ENCODE peak calls at places on chromosome 3, in nine cellular contexts. H is uterus, L is IMR-90, N is right lobe of liver, K is GM12891, F is tibial nerve, X is H1, B is esophagus squamous epithelium, M is HCT116. O is an unnamed sample.
A peak's percentile ranks its signal among the peaks of the same experiment; 100 is the strongest.

GRCh38 chr3:75180235-75180944 is 483.7 kb upstream of the FRG2C start:
- DNase-seq in H (no peak), N (no peak), F (no peak), L (no peak), B (no peak), X (no peak), K (no peak), M (no peak), O (no peak)

GRCh38 chr3:71973337-71974030 is 188.5 kb upstream of the PROK2 start:
- DNase-seq in B (no peak), H (no peak), K (no peak), L (no peak), X (no peak), M (no peak), F (no peak), N (no peak), O (no peak)

GRCh38 chr3:193594946-193595689 is 2.1 kb downstream of the OPA1 start:
- DNase-seq in X (no peak), L (peak; percentile 23), H (no peak), K (no peak), N (no peak), F (no peak), B (no peak), M (no peak), O (no peak)

GRCh38 chr3:48759071-48759470 is 42.0 kb upstream of the IP6K2 start:
- DNase-seq in F (no peak), X (no peak), H (no peak), M (no peak), B (no peak), L (no peak), K (no peak), N (no peak), O (no peak)

GRCh38 chr3:119104031-119104430 is 41.9 kb upstream of the TEX55 start:
- DNase-seq in L (no peak), F (no peak), M (no peak), B (no peak), K (no peak), H (no peak), N (no peak), X (no peak), O (no peak)

GRCh38 chr3:124600765-124601164 is 129.5 kb upstream of the UMPS start:
- DNase-seq in X (no peak), B (no peak), L (no peak), M (no peak), K (no peak), F (no peak), H (no peak), N (no peak), O (no peak)

GRCh38 chr3:178880274-178880673 is 191.3 kb downstream of the ZMAT3 start:
- DNase-seq in B (no peak), X (no peak), N (no peak), H (no peak), K (no peak), F (no peak), L (no peak), M (no peak), O (no peak)

GRCh38 chr3:59388555-59389280 is 338.9 kb upstream of the CFAP20DC start:
- DNase-seq in H (no peak), F (no peak), B (no peak), M (no peak), N (no peak), K (no peak), L (no peak), X (no peak), O (no peak)

GRCh38 chr3:56322862-56323261 is 145.4 kb downstream of the ERC2 start:
- DNase-seq in X (no peak), F (no peak), K (no peak), N (no peak), M (no peak), H (no peak), L (no peak), B (no peak), O (no peak)

GRCh38 chr3:110846971-110847370 is 224.6 kb upstream of the NECTIN3 start:
- DNase-seq in M (no peak), N (no peak), B (no peak), K (no peak), X (no peak), F (no peak), L (no peak), H (no peak), O (no peak)

GRCh38 chr3:101532783-101533602 is 20.0 kb upstream of the SENP7 start:
- DNase-seq in F (no peak), M (no peak), X (no peak), H (no peak), K (no peak), L (no peak), B (no peak), N (no peak), O (no peak)

GRCh38 chr3:141998674-141999290 is 122.3 kb downstream of the ATP1B3 start:
- DNase-seq in M (no peak), H (no peak), K (no peak), X (no peak), B (no peak), F (no peak), L (peak; percentile 35), N (no peak), O (no peak)

GRCh38 chr3:195911946-195912270 is 3.6 kb upstream of the TNK2 start:
- DNase-seq in L (no peak), F (no peak), X (no peak), H (no peak), N (no peak), B (no peak), M (no peak), K (no peak), O (no peak)

GRCh38 chr3:123447416-123447748 is 1.5 kb downstream of the ADCY5 start:
- DNase-seq in X (no peak), M (no peak), K (no peak), B (no peak), N (no peak), H (no peak), F (no peak), L (no peak), O (no peak)
- TF ChIP-seq POLR2A in X (no peak), M (no peak), K (no peak), B (no peak), N (no peak), H (no peak), F (no peak), L (no peak), O (no peak)

DNA sequence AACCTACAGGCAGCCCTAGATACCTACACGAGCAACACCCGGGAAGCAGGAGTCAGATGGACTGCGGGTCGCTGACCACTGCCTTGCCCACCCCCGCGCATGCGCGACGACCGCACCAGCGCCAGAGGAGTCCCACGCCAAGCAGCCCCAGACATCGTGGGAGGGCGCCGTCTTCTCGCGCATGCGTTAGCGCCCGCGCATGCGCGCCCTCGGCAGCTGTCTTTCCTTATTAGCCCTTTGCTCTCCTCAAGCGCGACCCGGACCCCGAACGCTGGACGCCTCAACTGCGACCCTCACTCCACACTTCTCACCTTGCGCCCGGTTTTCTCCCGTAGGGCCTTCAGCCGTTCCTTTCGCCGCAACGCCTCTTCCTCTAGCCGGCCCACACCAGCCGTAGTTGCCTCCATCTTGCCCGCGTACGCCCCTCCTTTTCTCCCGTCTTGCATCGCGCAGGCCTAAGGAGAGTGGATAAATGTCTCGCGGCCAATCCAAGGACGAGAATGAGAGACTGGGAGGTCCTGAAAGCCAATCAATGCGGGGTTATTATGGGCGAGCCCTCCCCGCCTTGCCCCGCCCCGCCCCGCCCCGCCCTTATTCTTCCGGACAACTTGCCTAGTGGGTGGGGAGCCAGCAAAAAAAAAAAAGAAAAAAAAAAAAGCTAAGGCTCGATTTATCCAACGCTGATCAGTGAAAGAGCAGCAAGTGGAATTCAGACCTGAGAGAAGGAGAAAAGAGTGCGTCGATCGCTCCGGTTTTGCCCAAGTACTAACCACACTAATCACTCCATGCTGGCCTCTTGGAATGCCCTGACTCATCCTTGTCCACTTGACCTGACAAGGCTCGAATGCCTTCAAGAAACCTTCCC is at the start of gene CCDC12:
- DNase-seq in B (peak; percentile 92), M (peak; percentile 97), L (peak; percentile 99), N (peak; percentile 98), H (peak; percentile 97), X (peak; percentile 92), K (peak; percentile 93), F (peak; percentile 98), O (peak; percentile 99)
- TF ChIP-seq POLR2A in B (peak; percentile 50), M (no peak), L (peak; percentile 96), N (peak; percentile 71), H (peak; percentile 29), X (peak; percentile 95), K (peak; percentile 83), F (peak; percentile 74), O (peak; percentile 81)

GRCh38 chr3:129259612-129260477 is 10.4 kb downstream of the COPG1 start:
- DNase-seq in N (peak; percentile 72), L (no peak), K (no peak), B (no peak), H (no peak), M (no peak), F (no peak), X (no peak), O (no peak)
- TF ChIP-seq POLR2A in N (no peak), L (no peak), K (no peak), B (no peak), H (no peak), M (no peak), F (no peak), X (no peak), O (no peak)

GRCh38 chr3:42600958-42601675 is 631 bp downstream of the NKTR start:
- DNase-seq in H (peak; percentile 68), K (peak; percentile 14), N (peak; percentile 70), B (no peak), L (peak; percentile 65), X (peak; percentile 83), M (no peak), F (peak; percentile 45), O (peak; percentile 94)

GRCh38 chr3:42602961-42603360 is 2.5 kb downstream of the NKTR start:
- DNase-seq in N (no peak), H (no peak), X (no peak), K (no peak), F (no peak), B (no peak), M (no peak), L (no peak), O (no peak)

GRCh38 chr3:42601898-42602581 is 1.6 kb downstream of the NKTR start:
- DNase-seq in F (no peak), K (no peak), X (no peak), B (no peak), L (peak; percentile 22), M (no peak), H (no peak), N (no peak), O (no peak)

GRCh38 chr3:42595682-42596081 is 4.8 kb upstream of the NKTR start:
- DNase-seq in K (no peak), B (no peak), H (no peak), F (no peak), L (no peak), M (no peak), X (no peak), N (no peak), O (no peak)

DNA sequence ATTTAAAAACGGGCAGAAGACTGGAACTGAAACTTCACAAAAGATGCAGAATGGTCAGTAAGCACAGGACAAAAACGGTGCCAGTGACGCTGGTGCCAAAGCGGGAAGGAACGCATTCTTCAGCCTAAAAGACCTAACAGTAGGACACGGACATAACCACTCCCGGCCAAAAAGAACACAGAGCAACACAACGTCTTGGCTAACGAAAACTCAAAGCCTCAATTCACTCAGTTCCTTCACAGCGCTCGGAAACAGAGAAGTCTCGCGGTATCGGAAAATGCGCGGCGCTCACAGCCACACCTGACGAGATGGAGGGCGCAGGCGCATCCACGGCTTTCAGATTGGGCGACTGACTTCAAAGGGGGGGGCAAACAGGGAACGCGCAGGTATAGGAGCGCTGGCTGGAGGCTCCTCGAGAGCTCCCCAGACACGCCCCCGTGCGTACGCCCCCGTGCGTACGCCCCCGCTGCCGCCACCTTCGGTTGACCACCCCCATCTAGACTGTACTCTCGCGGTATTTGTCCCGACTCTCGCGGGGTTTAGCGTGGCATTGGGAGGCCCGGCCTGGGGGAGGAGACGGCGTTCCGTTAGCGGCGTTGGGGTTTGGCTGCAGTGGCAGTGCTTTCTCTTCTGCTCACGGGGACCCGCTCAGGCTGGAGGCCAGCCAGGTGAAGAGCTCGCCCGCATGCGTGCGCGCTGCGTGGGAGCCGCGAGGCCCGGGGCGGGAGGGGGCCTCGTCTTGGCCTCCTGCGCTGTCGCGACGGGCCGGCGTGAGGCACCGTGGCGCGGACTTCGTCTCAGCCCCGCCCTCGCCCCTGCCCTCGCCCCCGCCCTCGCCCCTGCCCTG is at the start of gene NKTR:
- DNase-seq in M (peak; percentile 98), H (peak; percentile 97), F (peak; percentile 99), X (peak; percentile 100), L (peak; percentile 97), K (peak; percentile 79), N (peak; percentile 99), B (peak; percentile 91), O (peak; percentile 99)
- TF ChIP-seq POLR2A in M (peak; percentile 92), H (peak; percentile 84), F (peak; percentile 82), X (peak; percentile 96), L (peak; percentile 85), K (peak; percentile 95), N (peak; percentile 85), B (peak; percentile 21), O (peak; percentile 71)

O was measured in esophagus muscularis mucosa.